ENCODE peak calls at places on chromosome X, in seven cellular contexts. B, X, Z, M, N, K and R are unnamed samples.

GRCh38 chrX:46913710-46914109 is 1.5 kb downstream of the JADE3 start:
- DNase-seq in B (no peak), Z (peak), M (no peak), X (no peak), N (peak), K (no peak), R (peak)

GRCh38 chrX:103704863-103705262 is 5.8 kb upstream of the TMEM31 start:
- DNase-seq in K (no peak), Z (no peak), B (no peak), X (no peak), M (no peak), N (no peak), R (no peak)

GRCh38 chrX:85084770-85085393 is 81.2 kb downstream of the APOOL start:
- DNase-seq in Z (peak), K (no peak), N (no peak), X (no peak), M (peak), B (no peak), R (no peak)

GRCh38 chrX:84155938-84156337 is 32.1 kb downstream of the RPS6KA6 start:
- DNase-seq in B (no peak), Z (no peak), K (no peak), M (no peak), X (no peak), N (no peak), R (no peak)

GRCh38 chrX:80984118-80984517 is 174.4 kb upstream of the BRWD3 start:
- DNase-seq in K (no peak), N (no peak), X (no peak), M (no peak), B (no peak), Z (no peak), R (no peak)

GRCh38 chrX:526295-527224 is 104.0 kb upstream of the SHOX start:
- DNase-seq in B (no peak), X (no peak), M (no peak), K (no peak), N (no peak), Z (peak), R (no peak)

GRCh38 chrX:44675364-44676024 is 132.8 kb upstream of the FUNDC1 start:
- DNase-seq in Z (peak), K (peak), N (no peak), B (peak), M (no peak), X (peak), R (peak)

GRCh38 chrX:97597954-97598353 is 714.2 kb downstream of the RPA4 start:
- DNase-seq in X (no peak), M (no peak), Z (no peak), K (no peak), N (no peak), B (no peak), R (no peak)

GRCh38 chrX:48357681-48358080 is 1.2 kb upstream of the SSX3 start:
- DNase-seq in Z (no peak), N (no peak), X (no peak), K (no peak), M (no peak), B (no peak), R (no peak)

GRCh38 chrX:95754411-95754810 is 930.2 kb upstream of the DIAPH2 start:
- DNase-seq in X (no peak), Z (no peak), N (no peak), K (no peak), B (no peak), M (no peak), R (no peak)

GRCh38 chrX:36804066-36804465 is 204.1 kb upstream of the FAM47C start:
- DNase-seq in B (no peak), N (no peak), K (no peak), Z (no peak), M (no peak), X (no peak), R (no peak)

GRCh38 chrX:30943984-30944383 is 54.9 kb upstream of the TAB3 start:
- DNase-seq in N (no peak), M (no peak), B (no peak), X (no peak), K (no peak), Z (no peak), R (no peak)

GRCh38 chrX:41661366-41662095 is 27.2 kb upstream of the GPR34 start:
- DNase-seq in X (no peak), K (no peak), B (no peak), Z (peak), M (no peak), N (no peak), R (no peak)

GRCh38 chrX:63929608-63930007 is 144.6 kb upstream of the ARHGEF9 start:
- DNase-seq in K (no peak), B (no peak), N (no peak), X (no peak), Z (no peak), M (no peak), R (no peak)

GRCh38 chrX:9642270-9642995 is 123.2 kb downstream of the GPR143 start:
- DNase-seq in K (no peak), Z (no peak), M (no peak), B (no peak), X (no peak), N (no peak), R (no peak)

GRCh38 chrX:24676403-24677024 is 17.2 kb upstream of the POLA1 start:
- DNase-seq in K (no peak), X (no peak), N (no peak), Z (peak), M (no peak), B (no peak), R (no peak)

GRCh38 chrX:10278716-10279115 is 121.9 kb downstream of the CLCN4 start:
- DNase-seq in Z (no peak), B (no peak), M (no peak), X (no peak), N (no peak), K (no peak), R (no peak)

GRCh38 chrX:78124304-78124703 is 15.1 kb downstream of the TAF9B start:
- DNase-seq in M (no peak), K (no peak), N (no peak), X (no peak), Z (peak), B (no peak), R (no peak)

GRCh38 chrX:42869011-42869410 is 91.0 kb upstream of the PPP1R2C start:
- DNase-seq in B (no peak), X (no peak), K (no peak), M (no peak), N (no peak), Z (no peak), R (no peak)

GRCh38 chrX:69615323-69615722 is 590 bp upstream of the EDA start:
- DNase-seq in N (no peak), Z (no peak), K (no peak), X (no peak), M (no peak), B (peak), R (peak)

GRCh38 chrX:129717902-129718301 is 20.9 kb upstream of the XPNPEP2 start:
- DNase-seq in N (no peak), B (no peak), Z (peak), K (no peak), X (no peak), M (no peak), R (no peak)

GRCh38 chrX:3184176-3184930 is 143.1 kb downstream of the ARSF start:
- DNase-seq in X (no peak), N (no peak), M (no peak), K (no peak), Z (no peak), B (no peak), R (no peak)

GRCh38 chrX:117568238-117568637 is 548.4 kb downstream of the KLHL13 start:
- DNase-seq in M (no peak), B (no peak), Z (no peak), N (no peak), K (no peak), X (no peak), R (no peak)

GRCh38 chrX:131812847-131813825 is 210.0 kb upstream of the STK26 start:
- DNase-seq in M (peak), X (no peak), K (no peak), N (peak), Z (peak), B (peak), R (peak)

GRCh38 chrX:63918611-63919010 is 133.6 kb upstream of the ARHGEF9 start:
- DNase-seq in N (no peak), K (no peak), X (no peak), M (no peak), Z (peak), B (no peak), R (no peak)

GRCh38 chrX:24426340-24426913 is 38.7 kb upstream of the PDK3 start:
- DNase-seq in Z (peak), B (no peak), M (no peak), N (no peak), X (no peak), K (no peak), R (no peak)

GRCh38 chrX:7617994-7618393 is 225.0 kb upstream of the VCX start:
- DNase-seq in Z (no peak), M (no peak), N (no peak), X (no peak), K (no peak), B (no peak), R (no peak)

GRCh38 chrX:11558972-11559371 is 106.7 kb downstream of the ARHGAP6 start:
- DNase-seq in Z (peak), K (no peak), B (no peak), M (no peak), N (peak), X (no peak), R (no peak)
- TF ChIP-seq CTCF in Z (no peak), K (no peak), B (no peak), M (peak), N (peak), X (no peak), R (no peak)

DNA sequence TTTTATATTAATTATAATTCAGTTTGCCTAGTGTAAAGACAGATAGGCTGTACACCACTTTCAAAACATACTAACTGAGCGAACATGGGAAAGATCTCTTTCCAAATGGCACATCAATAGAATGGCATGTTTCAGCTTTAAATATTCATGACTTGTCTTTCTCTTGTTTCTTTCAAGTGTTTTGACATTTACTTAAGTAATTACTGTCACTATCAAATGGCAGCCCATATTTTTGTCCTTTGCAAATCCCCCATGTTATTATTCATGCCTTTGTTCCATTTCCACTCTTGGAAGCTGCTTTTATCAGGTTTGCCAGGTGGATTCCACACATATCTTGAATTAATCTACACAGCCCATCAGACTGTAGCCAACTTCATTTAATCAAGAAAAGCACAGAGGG is 89.2 kb upstream of the GLRA2 start:
- DNase-seq in B (no peak), M (no peak), K (no peak), N (no peak), Z (no peak), X (no peak), R (no peak)
- TF ChIP-seq EP300 in B (no peak), M (no peak), K (no peak), N (no peak), Z (no peak), X (no peak), R (no peak)

GRCh38 chrX:155028749-155029360 is 2.2 kb downstream of the FUNDC2 start:
- DNase-seq in Z (peak), K (no peak), M (no peak), X (no peak), N (no peak), B (no peak), R (no peak)

GRCh38 chrX:155027509-155028066 is 944 bp downstream of the FUNDC2 start:
- DNase-seq in Z (peak), X (no peak), M (no peak), B (no peak), N (no peak), K (no peak), R (peak)

GRCh38 chrX:155026420-155026726 is 271 bp upstream of the FUNDC2 start:
- DNase-seq in B (no peak), M (no peak), Z (no peak), K (no peak), N (no peak), X (no peak), R (no peak)

GRCh38 chrX:155026727-155027508 is at the start of gene FUNDC2:
- DNase-seq in Z (peak), N (peak), K (peak), M (peak), B (peak), X (peak), R (peak)

DNA sequence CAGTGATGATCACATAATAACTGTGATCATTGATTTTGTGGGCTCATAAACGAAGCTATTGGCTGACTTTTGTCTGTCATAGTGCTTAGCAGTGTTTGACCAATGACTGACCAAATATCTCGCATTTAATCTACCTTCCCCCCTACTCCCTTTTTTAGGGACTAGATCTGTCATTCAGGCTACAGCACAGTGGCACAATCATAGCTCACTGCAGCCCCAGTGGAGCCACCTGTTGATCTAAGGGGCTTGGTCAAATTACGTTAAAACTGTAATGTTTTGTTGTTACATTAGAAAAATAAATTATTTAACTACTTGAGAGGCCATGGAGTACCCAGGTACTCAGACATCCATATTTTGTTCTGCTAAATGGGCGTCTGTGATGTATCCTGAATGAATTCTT is 1.5 kb downstream of the FUNDC2 start:
- DNase-seq in K (no peak), N (no peak), Z (peak), X (no peak), B (no peak), M (no peak), R (no peak)
- TF ChIP-seq CTCF in K (no peak), N (no peak), Z (no peak), X (no peak), B (no peak), M (no peak), R (no peak)

DNA sequence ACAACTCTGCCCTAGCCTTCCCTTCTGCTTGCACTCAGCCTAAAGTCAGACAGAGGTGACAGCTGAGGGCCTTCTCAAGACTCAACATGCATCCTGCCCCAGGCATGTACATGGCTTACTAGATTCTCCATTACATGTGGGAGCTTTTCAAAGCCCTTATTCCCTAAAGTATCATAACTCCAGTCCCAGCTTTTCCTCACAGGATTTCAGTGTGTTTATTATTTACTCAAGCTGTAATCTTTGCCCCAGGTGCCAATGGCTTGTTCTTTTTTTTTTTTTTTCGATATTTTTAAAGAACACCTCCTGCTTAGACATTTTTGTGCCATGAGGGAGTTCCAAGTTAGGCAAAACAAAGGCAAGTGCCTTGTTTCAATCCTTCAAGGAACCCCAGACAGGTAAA is 154.0 kb upstream of the RADX start:
- DNase-seq in M (no peak), K (no peak), X (no peak), Z (no peak), B (no peak), N (no peak), R (no peak)
- TF ChIP-seq EP300 in M (no peak), K (no peak), X (no peak), Z (no peak), B (no peak), N (no peak), R (no peak)

DNA sequence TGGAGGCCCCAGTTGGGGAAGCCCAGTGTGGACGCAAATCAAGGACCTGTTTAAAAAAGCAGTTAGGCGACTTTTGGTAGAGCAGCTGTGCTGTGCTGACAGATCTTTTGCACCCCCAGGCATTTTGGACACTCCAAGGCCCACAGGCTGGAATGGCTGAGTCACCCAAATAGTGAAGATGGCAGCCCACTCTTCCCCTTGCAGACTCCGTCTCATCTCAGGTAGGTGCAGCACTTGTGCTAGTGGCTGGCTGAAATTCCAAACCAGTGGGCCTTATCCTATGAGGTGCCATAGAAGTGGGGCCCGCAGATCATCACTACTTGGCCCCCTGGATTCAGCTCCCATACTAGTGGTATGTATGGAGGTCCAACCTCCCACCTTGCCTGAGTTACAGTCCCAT is 42.8 kb downstream of the CPXCR1 start:
- DNase-seq in N (no peak), Z (no peak), X (no peak), B (no peak), M (no peak), K (no peak), R (no peak)
- TF ChIP-seq CTCF in N (no peak), Z (no peak), X (no peak), B (no peak), M (no peak), K (no peak), R (no peak)

GRCh38 chrX:133412246-133412645 is 3.0 kb downstream of the GPC4 start:
- DNase-seq in Z (no peak), X (no peak), B (no peak), N (no peak), K (no peak), M (no peak), R (no peak)
- TF ChIP-seq EP300 in Z (no peak), X (no peak), B (no peak), N (no peak), K (no peak), M (no peak), R (no peak)

DNA sequence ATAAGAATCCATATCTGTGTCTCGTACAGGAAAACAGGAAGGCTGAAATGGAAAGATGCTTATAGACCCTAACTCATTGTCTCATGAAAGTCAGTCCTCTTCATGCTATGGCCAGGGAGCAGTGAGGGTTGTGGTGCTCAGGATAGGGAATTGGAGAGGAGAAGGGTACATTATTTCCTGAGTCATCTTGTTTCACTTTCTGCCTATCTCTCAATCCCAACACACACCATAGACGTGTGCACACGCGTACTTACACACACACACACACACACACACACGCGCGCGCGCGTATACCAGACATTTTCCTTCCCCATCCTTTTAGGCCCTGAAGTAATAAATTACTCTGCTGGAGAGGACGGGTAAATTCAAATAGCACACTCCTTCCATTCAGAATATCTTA is 53.7 kb upstream of the PRRG3 start:
- DNase-seq in B (no peak), M (no peak), N (no peak), X (no peak), Z (no peak), K (no peak), R (no peak)
- TF ChIP-seq CTCF in B (no peak), M (no peak), N (no peak), X (no peak), Z (no peak), K (no peak), R (no peak)